ENCODE peak calls at places on chromosomes 2 and 18, in four cellular contexts. P is tibial artery, A is psoas muscle, G is GM12878. O is an unnamed sample.
A peak's percentile ranks its signal among the peaks of the same experiment; 100 is the strongest.

GRCh38 chr2:208315081-208315788 is 49.2 kb downstream of the PIKFYVE start:
- DNase-seq in P (peak; percentile 68), A (peak; percentile 31), G (peak; percentile 73), O (no peak)

GRCh38 chr2:66532972-66533868 is 98.3 kb downstream of the MEIS1 start:
- DNase-seq in P (no peak), A (peak; percentile 18), G (no peak), O (no peak)

GRCh38 chr2:171260471-171261424 is 100.1 kb upstream of the TLK1 start:
- DNase-seq in P (no peak), A (no peak), G (peak; percentile 55), O (no peak)

GRCh38 chr2:189836644-189837043 is 52.4 kb downstream of the PMS1 start:
- DNase-seq in P (no peak), A (no peak), G (no peak), O (no peak)

GRCh38 chr18:2881490-2882195 is 34.8 kb downstream of the EMILIN2 start:
- DNase-seq in P (peak; percentile 86), A (peak; percentile 75), G (no peak), O (no peak)

GRCh38 chr2:69298261-69298660 is 88.8 kb downstream of the GFPT1 start:
- DNase-seq in P (peak; percentile 79), A (no peak), G (no peak), O (no peak)

GRCh38 chr2:67394734-67395133 is 2.4 kb upstream of the ETAA1 start:
- DNase-seq in P (no peak), A (no peak), G (no peak), O (no peak)

GRCh38 chr2:240219208-240219890 is 78.9 kb upstream of the OTOS start:
- DNase-seq in P (peak; percentile 43), A (no peak), G (no peak), O (no peak)

GRCh38 chr18:58529714-58530354 is 99.1 kb downstream of the ALPK2 start:
- DNase-seq in P (no peak), A (peak; percentile 40), G (no peak), O (no peak)

GRCh38 chr2:197803033-197803444 is 1.4 kb upstream of the PLCL1 start:
- DNase-seq in P (no peak), A (no peak), G (peak; percentile 23), O (no peak)

DNA sequence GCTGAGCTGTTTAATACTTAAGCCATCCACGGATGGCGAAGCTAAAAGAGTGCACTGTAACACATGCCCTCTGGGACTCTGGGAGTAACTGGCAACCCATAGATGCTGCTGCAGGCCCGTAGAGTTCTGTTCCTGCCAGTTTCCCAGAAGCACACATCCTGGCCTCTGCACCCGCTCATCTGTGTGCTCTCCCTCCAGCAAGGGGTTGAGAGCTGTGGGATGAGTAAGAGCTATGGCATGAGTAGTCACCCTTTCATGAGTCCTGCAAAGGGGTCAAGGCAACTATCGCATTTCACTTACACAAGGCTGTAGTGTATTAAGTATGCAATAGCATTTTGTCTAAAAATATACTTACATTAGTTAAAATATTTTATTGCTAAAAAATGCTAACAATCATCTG is 1341.8 kb upstream of the NXPH2 start:
- DNase-seq in P (no peak), A (no peak), G (no peak), O (no peak)
- TF ChIP-seq CTCF in P (no peak), A (no peak), G (no peak), O (no peak)

GRCh38 chr2:127096280-127096679 is 10.7 kb downstream of the BIN1 start:
- DNase-seq in P (no peak), A (peak; percentile 15), G (no peak), O (no peak)
- H3K4me1 ChIP-seq in P (no peaks in the 10 kb centered on the region), A (peaks cover 96% of the 10 kb centered on the region), G (no peaks in the 10 kb centered on the region), O (peaks cover 14% of the 10 kb centered on the region)

GRCh38 chr2:7673101-7673500 is 755.9 kb downstream of the RNF144A start:
- DNase-seq in P (no peak), A (no peak), G (no peak), O (no peak)

GRCh38 chr2:7670905-7671304 is 753.7 kb downstream of the RNF144A start:
- DNase-seq in P (no peak), A (no peak), G (no peak), O (no peak)

GRCh38 chr2:7671312-7671711 is 754.1 kb downstream of the RNF144A start:
- DNase-seq in P (peak; percentile 73), A (peak; percentile 71), G (no peak), O (no peak)

GRCh38 chr2:7672685-7673071 is 755.5 kb downstream of the RNF144A start:
- DNase-seq in P (no peak), A (no peak), G (no peak), O (no peak)

DNA sequence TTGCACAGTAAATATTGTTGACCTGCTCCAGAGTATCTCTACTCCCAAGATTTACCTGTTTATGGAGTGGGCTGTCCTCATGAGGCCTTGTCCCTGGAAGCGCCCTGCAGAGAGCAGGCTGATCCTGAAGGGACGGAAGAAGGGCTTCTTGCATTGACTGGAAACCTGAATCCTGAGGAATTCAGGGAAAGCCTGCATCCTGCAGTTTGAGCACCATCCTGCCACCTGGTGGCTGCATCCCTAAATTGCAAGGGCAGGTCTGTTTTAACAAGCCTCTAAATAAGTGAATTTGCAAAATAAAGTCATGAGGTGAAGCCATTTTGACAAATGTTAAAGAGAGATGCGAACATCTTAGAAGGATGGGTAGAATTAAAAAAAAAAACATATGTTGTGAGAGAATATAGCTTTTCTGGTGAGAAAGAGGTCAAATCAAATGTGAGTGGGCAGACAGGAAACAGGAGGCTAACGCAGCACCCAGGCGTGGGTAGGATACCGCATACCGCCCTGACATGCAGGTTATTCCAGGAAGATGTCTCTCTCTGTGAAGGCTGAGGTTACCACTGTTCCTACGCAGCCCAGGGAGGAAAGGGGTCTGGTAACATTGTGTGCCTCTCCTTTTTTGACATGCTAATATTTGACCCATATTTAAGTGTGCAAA is 754.9 kb downstream of the RNF144A start:
- DNase-seq in P (no peak), A (peak; percentile 24), G (peak; percentile 35), O (peak; percentile 78)
- TF ChIP-seq CTCF in P (peak; percentile 16), A (peak; percentile 41), G (peak; percentile 40), O (peak; percentile 70)

GRCh38 chr2:101679037-101679726 is 18.3 kb upstream of the MAP4K4 start:
- DNase-seq in P (no peak), A (no peak), G (no peak), O (no peak)

GRCh38 chr2:101679801-101680487 is 17.6 kb upstream of the MAP4K4 start:
- DNase-seq in P (no peak), A (no peak), G (no peak), O (no peak)

GRCh38 chr2:101675512-101675911 is 22.0 kb upstream of the MAP4K4 start:
- DNase-seq in P (no peak), A (no peak), G (peak; percentile 75), O (no peak)

GRCh38 chr2:101677657-101678056 is 19.9 kb upstream of the MAP4K4 start:
- DNase-seq in P (no peak), A (no peak), G (no peak), O (no peak)

DNA sequence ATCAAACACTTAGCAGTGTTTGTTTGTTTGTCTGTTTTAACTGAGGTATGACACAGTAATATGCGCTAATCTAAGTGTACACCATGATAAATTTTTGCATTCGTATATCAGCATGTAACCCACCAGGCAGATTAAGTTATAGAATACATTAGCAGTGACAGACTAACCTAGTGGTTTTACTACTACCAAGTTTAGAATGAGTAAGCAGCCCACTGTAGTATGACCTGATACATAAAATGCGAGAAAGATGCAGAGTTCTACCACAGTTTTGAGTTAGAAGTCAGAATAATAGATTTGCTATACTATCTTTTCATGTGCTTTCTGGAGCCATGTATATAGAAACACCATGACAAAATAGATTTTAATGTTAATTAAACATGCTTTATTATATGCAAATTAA is 19.1 kb upstream of the MAP4K4 start:
- DNase-seq in P (no peak), A (no peak), G (no peak), O (no peak)
- H3K4me1 ChIP-seq in P (no peaks in the 10 kb centered on the region), A (no peaks in the 10 kb centered on the region), G (no peaks in the 10 kb centered on the region), O (no peaks in the 10 kb centered on the region)

GRCh38 chr18:67359868-67360838 is 156.4 kb downstream of the DSEL start:
- DNase-seq in P (peak; percentile 84), A (peak; percentile 49), G (no peak), O (no peak)
- TF ChIP-seq CTCF in P (no peak), A (no peak), G (no peak), O (no peak)

DNA sequence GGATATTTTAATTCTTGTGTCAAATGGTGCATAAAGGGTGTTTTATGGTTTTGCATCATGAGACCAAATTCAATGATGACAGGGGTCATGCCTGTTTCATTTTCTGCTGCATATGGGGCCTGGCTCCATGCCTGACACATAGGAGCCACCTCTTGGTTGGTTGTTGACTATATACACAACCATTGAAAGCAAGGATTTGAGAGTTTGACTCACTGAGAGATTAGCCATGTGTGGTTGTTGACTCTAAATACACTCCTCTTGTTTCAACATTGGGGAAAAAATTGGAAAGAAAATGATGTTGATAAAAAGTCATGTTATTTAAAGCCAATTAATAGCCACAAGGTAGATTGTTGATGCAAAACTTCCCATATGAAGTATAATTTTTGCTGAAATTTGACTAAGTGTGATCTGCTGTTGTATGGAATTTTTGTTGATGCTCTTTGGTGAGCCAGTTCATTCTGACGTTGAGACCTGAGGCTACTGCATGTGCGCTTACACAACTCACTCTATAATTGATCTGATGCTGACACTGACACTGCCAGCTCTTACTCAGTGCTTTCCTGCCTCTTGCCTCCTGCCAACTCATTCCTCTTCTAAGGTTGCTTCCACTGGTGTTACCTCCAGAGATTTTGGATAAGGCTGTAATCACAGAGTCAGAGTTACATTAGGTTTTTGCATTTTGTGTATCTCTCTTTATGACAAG is 446.2 kb upstream of the SLC14A2 start:
- DNase-seq in P (no peak), A (no peak), G (no peak), O (no peak)
- H3K4me1 ChIP-seq in P (no peaks in the 10 kb centered on the region), A (peaks cover 42% of the 10 kb centered on the region), G (peaks cover 4% of the 10 kb centered on the region), O (no peaks in the 10 kb centered on the region)

GRCh38 chr2:44909831-44910230 is 31.7 kb upstream of the SIX3 start:
- DNase-seq in P (no peak), A (no peak), G (no peak), O (no peak)

GRCh38 chr2:44904578-44904977 is 36.9 kb upstream of the SIX3 start:
- DNase-seq in P (no peak), A (no peak), G (no peak), O (no peak)

GRCh38 chr2:44902767-44903166 is 38.7 kb upstream of the SIX3 start:
- DNase-seq in P (no peak), A (no peak), G (no peak), O (no peak)

GRCh38 chr2:44902178-44902577 is 39.3 kb upstream of the SIX3 start:
- DNase-seq in P (no peak), A (no peak), G (no peak), O (no peak)

DNA sequence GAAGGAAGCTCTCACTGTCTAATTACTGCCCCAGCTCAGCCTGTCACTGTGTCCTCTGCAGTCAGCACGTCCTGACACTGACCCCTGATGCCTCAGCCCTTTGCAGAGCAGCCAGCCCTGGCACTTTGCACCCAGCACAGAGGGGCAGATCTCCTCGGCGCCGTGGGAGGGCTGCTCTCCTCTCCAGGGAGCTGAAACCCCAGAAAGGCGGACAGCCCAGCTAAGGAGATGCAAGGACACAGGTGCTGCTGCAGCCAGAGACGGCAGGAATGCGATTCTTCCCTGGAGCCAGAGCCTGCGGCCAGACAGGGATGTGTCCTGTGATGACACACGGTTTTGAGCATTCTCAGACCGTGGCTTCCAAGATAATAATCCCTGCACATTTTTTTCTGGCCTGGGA is 34.5 kb upstream of the SIX3 start:
- DNase-seq in P (no peak), A (no peak), G (no peak), O (no peak)
- TF ChIP-seq CTCF in P (no peak), A (no peak), G (no peak), O (no peak)

GRCh38 chr2:36362291-36362690 is 6.7 kb downstream of the CRIM1 start:
- DNase-seq in P (no peak), A (no peak), G (no peak), O (no peak)
- H3K4me1 ChIP-seq in P (no peaks in the 10 kb centered on the region), A (peaks cover 88% of the 10 kb centered on the region), G (no peaks in the 10 kb centered on the region), O (peaks cover 59% of the 10 kb centered on the region)